ENCODE peak calls at places on chromosomes 1 and 21, in five cellular contexts. C is mesenchymal stem cell; S is Karpas-422; L is stimulated activated CD8-positive, alpha-beta memory T cell treated with anti-CD3 and anti-CD28 coated beads, Interleukin-4, amount 100 ng/mL, for 48 hours; V is GM20000. P is an unnamed sample.

GRCh38 chr1:212858461-212859265 is 588 bp downstream of the FLVCR1 start:
- DNase-seq in L (peak), C (peak), S (peak), V (peak), P (peak)

GRCh38 chr1:203536981-203537455 is 43.1 kb downstream of the OPTC start:
- DNase-seq in C (peak), L (no peak), S (no peak), V (no peak), P (peak)

GRCh38 chr1:39717809-39718208 is 20.9 kb upstream of the PPIE start:
- DNase-seq in L (no peak), C (no peak), S (no peak), V (no peak), P (no peak)

GRCh38 chr1:202199141-202199889 is 5.7 kb downstream of the LGR6 start:
- DNase-seq in V (no peak), S (no peak), C (no peak), L (no peak), P (no peak)

GRCh38 chr1:81305997-81306452 is 494.7 kb upstream of the ADGRL2 start:
- DNase-seq in S (peak), C (peak), V (peak), L (no peak), P (peak)

GRCh38 chr1:3822421-3822820 is 26.1 kb upstream of the LRRC47 start:
- DNase-seq in C (no peak), S (no peak), V (no peak), L (no peak), P (no peak)

GRCh38 chr21:34892196-34892595 is 156.9 kb downstream of the RUNX1 start:
- DNase-seq in V (no peak), C (peak), L (no peak), S (no peak), P (peak)

GRCh38 chr21:38496224-38496623 is 2.1 kb downstream of the ERG start:
- DNase-seq in L (no peak), V (no peak), C (no peak), S (no peak), P (no peak)

P was measured in amniotic epithelial cell.